ENCODE peak calls at places on chromosomes 4 and X, in six cellular contexts. One of them, this sample, is unnamed.

GRCh38 chr4:56106755-56107154 is 158.0 kb downstream of the CEP135 start:
- ATAC-seq in GM12878: no peak
- ATAC-seq in K562: no peak
- ATAC-seq in HCT116: no peak
- ATAC-seq in HepG2: no peak
- ATAC-seq in upper lobe of left lung: no peak
- ATAC-seq in this sample: no peak

GRCh38 chrX:38839269-38839668 is 38.0 kb downstream of the MID1IP1 start:
- ATAC-seq in HepG2: peak
- ATAC-seq in K562: no peak
- ATAC-seq in upper lobe of left lung: no peak
- ATAC-seq in HCT116: no peak
- ATAC-seq in GM12878: no peak
- ATAC-seq in this sample: no peak

GRCh38 chr4:80798082-80798481 is 232.4 kb upstream of the BMP3 start:
- ATAC-seq in HepG2: no peak
- ATAC-seq in HCT116: no peak
- ATAC-seq in upper lobe of left lung: no peak
- ATAC-seq in GM12878: no peak
- ATAC-seq in K562: no peak
- ATAC-seq in this sample: no peak

GRCh38 chrX:144810539-144810938 is 436.8 kb upstream of the SPANXN1 start:
- ATAC-seq in HCT116: no peak
- ATAC-seq in K562: no peak
- ATAC-seq in upper lobe of left lung: no peak
- ATAC-seq in GM12878: no peak
- ATAC-seq in HepG2: no peak
- ATAC-seq in this sample: no peak

GRCh38 chr4:118881512-118882146 is 7.0 kb upstream of the SYNPO2 start:
- ATAC-seq in HepG2: no peak
- ATAC-seq in HCT116: no peak
- ATAC-seq in K562: peak
- ATAC-seq in GM12878: no peak
- ATAC-seq in upper lobe of left lung: no peak
- ATAC-seq in this sample: no peak

GRCh38 chr4:45292844-45293243 is 566.5 kb upstream of the GNPDA2 start:
- ATAC-seq in HCT116: no peak
- ATAC-seq in upper lobe of left lung: peak
- ATAC-seq in HepG2: no peak
- ATAC-seq in GM12878: no peak
- ATAC-seq in K562: no peak
- ATAC-seq in this sample: no peak

GRCh38 chr4:40621592-40622512 is 7.8 kb downstream of the RBM47 start:
- ATAC-seq in upper lobe of left lung: peak
- ATAC-seq in GM12878: peak
- ATAC-seq in HepG2: peak
- ATAC-seq in K562: peak
- ATAC-seq in HCT116: peak
- ATAC-seq in this sample: peak

GRCh38 chr4:8579526-8580320 is 469 bp upstream of the GPR78 start:
- ATAC-seq in GM12878: no peak
- ATAC-seq in HepG2: no peak
- ATAC-seq in HCT116: no peak
- ATAC-seq in K562: no peak
- ATAC-seq in upper lobe of left lung: no peak
- ATAC-seq in this sample: no peak

GRCh38 chr4:99324978-99325377 is 3.8 kb upstream of the ADH1B start:
- ATAC-seq in GM12878: no peak
- ATAC-seq in HepG2: no peak
- ATAC-seq in K562: no peak
- ATAC-seq in HCT116: no peak
- ATAC-seq in upper lobe of left lung: peak
- ATAC-seq in this sample: peak

GRCh38 chrX:122770581-122770980 is 413.5 kb upstream of the GRIA3 start:
- ATAC-seq in upper lobe of left lung: no peak
- ATAC-seq in HCT116: no peak
- ATAC-seq in K562: no peak
- ATAC-seq in HepG2: no peak
- ATAC-seq in GM12878: no peak
- ATAC-seq in this sample: no peak

GRCh38 chr4:184617611-184618196 is 31.5 kb downstream of the CASP3 start:
- ATAC-seq in upper lobe of left lung: peak
- ATAC-seq in K562: peak
- ATAC-seq in HepG2: no peak
- ATAC-seq in GM12878: no peak
- ATAC-seq in HCT116: no peak
- ATAC-seq in this sample: no peak

GRCh38 chr4:38673109-38673978 is 9.3 kb downstream of the KLF3 start:
- ATAC-seq in HepG2: peak
- ATAC-seq in K562: peak
- ATAC-seq in GM12878: no peak
- ATAC-seq in HCT116: peak
- ATAC-seq in upper lobe of left lung: peak
- ATAC-seq in this sample: peak

GRCh38 chrX:75781618-75782017 is 3.4 kb downstream of the MAGEE2 start:
- ATAC-seq in GM12878: no peak
- ATAC-seq in HepG2: no peak
- ATAC-seq in K562: no peak
- ATAC-seq in upper lobe of left lung: peak
- ATAC-seq in HCT116: no peak
- ATAC-seq in this sample: peak

GRCh38 chrX:38271154-38271716 is 50.6 kb upstream of the SRPX start:
- ATAC-seq in HCT116: no peak
- ATAC-seq in GM12878: peak
- ATAC-seq in upper lobe of left lung: no peak
- ATAC-seq in K562: no peak
- ATAC-seq in HepG2: no peak
- ATAC-seq in this sample: no peak

GRCh38 chr4:99235955-99236354 is 16.9 kb upstream of the ADH6 start:
- ATAC-seq in GM12878: no peak
- ATAC-seq in upper lobe of left lung: no peak
- ATAC-seq in HCT116: no peak
- ATAC-seq in HepG2: no peak
- ATAC-seq in K562: no peak
- ATAC-seq in this sample: no peak

GRCh38 chr4:168877407-168877778 is 132.7 kb downstream of the CBR4 start:
- ATAC-seq in K562: no peak
- ATAC-seq in upper lobe of left lung: peak
- ATAC-seq in HepG2: no peak
- ATAC-seq in HCT116: no peak
- ATAC-seq in GM12878: no peak
- ATAC-seq in this sample: peak

GRCh38 chr4:7134737-7135388 is 57.5 kb upstream of the SORCS2 start:
- ATAC-seq in K562: peak
- ATAC-seq in HCT116: peak
- ATAC-seq in upper lobe of left lung: peak
- ATAC-seq in HepG2: peak
- ATAC-seq in GM12878: peak
- ATAC-seq in this sample: peak

GRCh38 chrX:123173833-123174232 is 10.2 kb upstream of the GRIA3 start:
- ATAC-seq in HepG2: no peak
- ATAC-seq in HCT116: no peak
- ATAC-seq in GM12878: peak
- ATAC-seq in upper lobe of left lung: no peak
- ATAC-seq in K562: peak
- ATAC-seq in this sample: no peak

GRCh38 chr4:37641886-37642849 is 44.0 kb downstream of the RELL1 start:
- ATAC-seq in HCT116: no peak
- ATAC-seq in GM12878: no peak
- ATAC-seq in HepG2: peak
- ATAC-seq in K562: no peak
- ATAC-seq in upper lobe of left lung: peak
- ATAC-seq in this sample: peak

GRCh38 chr4:159296061-159296460 is 193.2 kb downstream of the RAPGEF2 start:
- ATAC-seq in HCT116: no peak
- ATAC-seq in upper lobe of left lung: no peak
- ATAC-seq in HepG2: no peak
- ATAC-seq in K562: no peak
- ATAC-seq in GM12878: no peak
- ATAC-seq in this sample: no peak

GRCh38 chr4:159297088-159297487 is 194.2 kb downstream of the RAPGEF2 start:
- ATAC-seq in HCT116: no peak
- ATAC-seq in HepG2: no peak
- ATAC-seq in K562: peak
- ATAC-seq in GM12878: no peak
- ATAC-seq in upper lobe of left lung: no peak
- ATAC-seq in this sample: no peak

GRCh38 chr4:159303435-159303834 is 200.6 kb downstream of the RAPGEF2 start:
- ATAC-seq in HepG2: no peak
- ATAC-seq in K562: no peak
- ATAC-seq in HCT116: no peak
- ATAC-seq in GM12878: no peak
- ATAC-seq in upper lobe of left lung: no peak
- ATAC-seq in this sample: no peak

DNA sequence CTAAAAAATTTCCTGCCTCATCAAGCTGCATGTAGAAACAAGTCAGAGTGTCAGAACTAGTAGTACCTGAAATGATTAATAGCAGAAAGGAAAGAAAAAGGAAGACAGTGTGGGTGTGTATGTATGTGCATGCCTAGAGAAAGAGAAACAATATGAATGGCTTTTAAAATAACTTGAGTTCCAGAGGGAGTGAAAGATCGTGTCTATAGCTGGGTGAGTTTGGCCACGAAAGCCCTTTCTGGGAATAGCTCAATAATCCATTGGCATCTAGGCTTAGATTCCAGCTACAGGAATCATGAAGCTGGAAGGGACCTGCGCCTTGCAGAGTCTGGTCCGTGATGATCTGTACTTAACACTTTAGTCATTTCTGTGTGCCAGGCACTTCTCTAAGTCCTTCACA is 195.6 kb downstream of the RAPGEF2 start:
- ATAC-seq in HepG2: no peak
- ATAC-seq in K562: no peak
- ATAC-seq in upper lobe of left lung: no peak
- ATAC-seq in HCT116: no peak
- ATAC-seq in GM12878: peak
- ATAC-seq in this sample: no peak
- TF ChIP-seq POLR2AphosphoS5 in HepG2: no peak
- TF ChIP-seq POLR2AphosphoS5 in K562: no peak
- TF ChIP-seq POLR2AphosphoS5 in upper lobe of left lung: no peak
- TF ChIP-seq POLR2AphosphoS5 in HCT116: no peak
- TF ChIP-seq POLR2AphosphoS5 in GM12878: no peak
- TF ChIP-seq POLR2AphosphoS5 in this sample: no peak

DNA sequence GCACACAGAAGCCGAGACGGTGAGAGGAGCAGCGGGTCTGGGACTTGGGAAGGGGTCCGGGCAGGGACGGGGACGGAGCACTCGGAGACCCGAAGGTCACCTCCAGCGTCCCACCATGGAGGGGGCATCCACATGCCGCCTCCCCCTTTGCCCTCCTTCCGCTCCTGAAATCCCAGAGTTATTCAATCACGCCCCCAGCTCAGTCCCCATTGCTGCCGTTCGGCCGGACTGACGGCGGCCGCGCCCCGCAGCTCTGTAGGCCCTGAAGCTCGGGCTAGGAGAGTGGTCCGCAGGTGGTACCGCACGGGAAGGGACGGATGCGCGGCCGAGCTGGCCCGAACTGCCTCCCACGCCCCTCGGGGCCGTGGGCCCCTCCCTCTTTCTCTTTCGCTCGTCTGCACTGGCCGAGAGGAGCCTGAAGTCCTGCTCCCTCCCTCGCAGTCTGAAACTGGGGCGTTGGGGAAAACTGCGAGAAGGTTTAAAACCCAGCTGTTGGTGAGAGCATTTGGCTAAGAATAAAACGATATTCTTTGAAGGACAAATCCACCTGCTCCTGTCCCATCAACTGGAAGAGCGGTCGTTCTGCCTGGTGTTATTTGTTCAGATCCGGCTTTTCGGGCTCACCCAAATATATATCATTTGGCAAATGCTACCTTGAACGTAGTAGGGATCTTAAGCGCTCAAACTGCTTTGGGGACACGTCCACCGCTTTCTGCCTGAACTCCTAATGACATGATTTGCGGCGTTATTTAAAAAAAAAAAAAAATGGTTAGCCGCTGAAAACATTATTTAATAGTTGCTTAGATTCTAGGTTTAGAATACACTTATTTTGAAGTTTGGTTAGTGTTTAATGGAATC is 719 bp downstream of the USO1 start:
- ATAC-seq in upper lobe of left lung: peak
- ATAC-seq in HCT116: peak
- ATAC-seq in HepG2: peak
- ATAC-seq in GM12878: peak
- ATAC-seq in K562: peak
- ATAC-seq in this sample: peak
- TF ChIP-seq POLR2A in upper lobe of left lung: no peak
- TF ChIP-seq POLR2A in HCT116: no peak
- TF ChIP-seq POLR2A in HepG2: peak
- TF ChIP-seq POLR2A in GM12878: peak
- TF ChIP-seq POLR2A in K562: peak
- TF ChIP-seq POLR2A in this sample: no peak

GRCh38 chrX:40144576-40144975 is 46.8 kb upstream of the BCOR start:
- ATAC-seq in upper lobe of left lung: no peak
- ATAC-seq in HepG2: no peak
- ATAC-seq in K562: no peak
- ATAC-seq in GM12878: no peak
- ATAC-seq in HCT116: no peak
- ATAC-seq in this sample: no peak

GRCh38 chrX:40145670-40146470 is 48.1 kb upstream of the BCOR start:
- ATAC-seq in GM12878: no peak
- ATAC-seq in K562: no peak
- ATAC-seq in upper lobe of left lung: peak
- ATAC-seq in HepG2: peak
- ATAC-seq in HCT116: peak
- ATAC-seq in this sample: peak

GRCh38 chrX:40143987-40144386 is 46.2 kb upstream of the BCOR start:
- ATAC-seq in K562: no peak
- ATAC-seq in GM12878: no peak
- ATAC-seq in HepG2: no peak
- ATAC-seq in upper lobe of left lung: no peak
- ATAC-seq in HCT116: no peak
- ATAC-seq in this sample: no peak

GRCh38 chrX:40146471-40147398 is 49.0 kb upstream of the BCOR start:
- ATAC-seq in K562: no peak
- ATAC-seq in HepG2: peak
- ATAC-seq in HCT116: peak
- ATAC-seq in GM12878: peak
- ATAC-seq in upper lobe of left lung: peak
- ATAC-seq in this sample: peak

GRCh38 chrX:40145001-40145631 is 47.4 kb upstream of the BCOR start:
- ATAC-seq in HepG2: no peak
- ATAC-seq in K562: no peak
- ATAC-seq in HCT116: peak
- ATAC-seq in upper lobe of left lung: peak
- ATAC-seq in GM12878: no peak
- ATAC-seq in this sample: no peak
- H3K4me3 ChIP-seq in HepG2: peak
- H3K4me3 ChIP-seq in K562: no peak
- H3K4me3 ChIP-seq in HCT116: peak
- H3K4me3 ChIP-seq in upper lobe of left lung: peak
- H3K4me3 ChIP-seq in GM12878: no peak
- H3K4me3 ChIP-seq in this sample: peak

DNA sequence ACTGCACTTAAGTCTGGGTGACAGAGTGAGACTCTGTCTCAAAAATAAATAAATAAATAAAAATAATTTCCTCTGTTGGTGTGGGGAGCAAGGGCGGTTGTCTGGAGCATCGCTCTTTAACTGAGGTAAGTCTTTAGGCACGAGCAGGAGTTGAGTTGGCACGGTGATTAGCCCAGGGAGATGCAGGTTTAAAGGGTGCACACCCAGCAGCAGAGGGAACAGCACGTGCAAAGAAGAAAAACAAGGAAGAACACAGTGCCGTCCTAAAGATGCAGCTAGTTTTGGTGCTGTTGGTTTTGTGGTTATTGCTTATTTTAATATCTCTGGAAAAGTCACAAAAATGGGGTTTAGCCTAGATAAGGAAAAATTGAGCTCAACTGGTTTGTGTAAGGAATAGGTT is 87.8 kb downstream of the DHX15 start:
- ATAC-seq in GM12878: no peak
- ATAC-seq in upper lobe of left lung: no peak
- ATAC-seq in HCT116: no peak
- ATAC-seq in HepG2: no peak
- ATAC-seq in K562: no peak
- ATAC-seq in this sample: no peak
- TF ChIP-seq POLR2AphosphoS5 in GM12878: no peak
- TF ChIP-seq POLR2AphosphoS5 in upper lobe of left lung: no peak
- TF ChIP-seq POLR2AphosphoS5 in HCT116: no peak
- TF ChIP-seq POLR2AphosphoS5 in HepG2: no peak
- TF ChIP-seq POLR2AphosphoS5 in K562: no peak
- TF ChIP-seq POLR2AphosphoS5 in this sample: no peak